ENCODE peak calls at places on chromosome 7, in eight cellular contexts. One of them, this sample, is unnamed.

GRCh38 chr7:140696679-140697446 is at the start of gene NDUFB2:
- DNase-seq in stomach: peak; percentile 62
- DNase-seq in LHCN-M2: peak; percentile 85
- DNase-seq in astrocyte of the hippocampus: peak; percentile 94
- DNase-seq in GM23248: peak; percentile 90
- DNase-seq in CD8-positive, alpha-beta T cell: peak; percentile 46
- DNase-seq in activated CD8-positive, alpha-beta memory T cell treated with anti-CD3 and anti-CD28 coated beads, Interleukin-2, amount 50 U/mL, for 4 hours: peak; percentile 74
- DNase-seq in activated effector memory CD4-positive, alpha-beta T cell treated with Interleukin-2 at 50 U/mL for 16 hours: no peak
- DNase-seq in this sample: peak; percentile 47

GRCh38 chr7:45973725-45974532 is 52.9 kb upstream of the IGFBP3 start:
- DNase-seq in stomach: no peak
- DNase-seq in LHCN-M2: peak; percentile 49
- DNase-seq in astrocyte of the hippocampus: peak; percentile 58
- DNase-seq in GM23248: no peak
- DNase-seq in CD8-positive, alpha-beta T cell: no peak
- DNase-seq in activated CD8-positive, alpha-beta memory T cell treated with anti-CD3 and anti-CD28 coated beads, Interleukin-2, amount 50 U/mL, for 4 hours: no peak
- DNase-seq in activated effector memory CD4-positive, alpha-beta T cell treated with Interleukin-2 at 50 U/mL for 16 hours: no peak
- DNase-seq in this sample: no peak

GRCh38 chr7:1458676-1459511 is at the start of gene MICALL2:
- DNase-seq in stomach: peak; percentile 87
- DNase-seq in LHCN-M2: peak; percentile 91
- DNase-seq in astrocyte of the hippocampus: peak; percentile 96
- DNase-seq in GM23248: peak; percentile 97
- DNase-seq in CD8-positive, alpha-beta T cell: no peak
- DNase-seq in activated CD8-positive, alpha-beta memory T cell treated with anti-CD3 and anti-CD28 coated beads, Interleukin-2, amount 50 U/mL, for 4 hours: peak; percentile 41
- DNase-seq in activated effector memory CD4-positive, alpha-beta T cell treated with Interleukin-2 at 50 U/mL for 16 hours: no peak
- DNase-seq in this sample: peak; percentile 68

GRCh38 chr7:50962962-50963374 is 180.3 kb upstream of the GRB10 start:
- DNase-seq in stomach: peak; percentile 78
- DNase-seq in LHCN-M2: peak; percentile 91
- DNase-seq in astrocyte of the hippocampus: peak; percentile 94
- DNase-seq in GM23248: peak; percentile 42
- DNase-seq in CD8-positive, alpha-beta T cell: no peak
- DNase-seq in activated CD8-positive, alpha-beta memory T cell treated with anti-CD3 and anti-CD28 coated beads, Interleukin-2, amount 50 U/mL, for 4 hours: no peak
- DNase-seq in activated effector memory CD4-positive, alpha-beta T cell treated with Interleukin-2 at 50 U/mL for 16 hours: no peak
- DNase-seq in this sample: no peak

GRCh38 chr7:66181329-66181728 is 23.8 kb upstream of the TPST1 start:
- DNase-seq in stomach: no peak
- DNase-seq in LHCN-M2: no peak
- DNase-seq in astrocyte of the hippocampus: no peak
- DNase-seq in GM23248: no peak
- DNase-seq in CD8-positive, alpha-beta T cell: no peak
- DNase-seq in activated CD8-positive, alpha-beta memory T cell treated with anti-CD3 and anti-CD28 coated beads, Interleukin-2, amount 50 U/mL, for 4 hours: no peak
- DNase-seq in activated effector memory CD4-positive, alpha-beta T cell treated with Interleukin-2 at 50 U/mL for 16 hours: no peak
- DNase-seq in this sample: no peak

GRCh38 chr7:50475340-50475739 is 25.2 kb upstream of the FIGNL1 start:
- DNase-seq in stomach: no peak
- DNase-seq in LHCN-M2: no peak
- DNase-seq in astrocyte of the hippocampus: no peak
- DNase-seq in GM23248: no peak
- DNase-seq in CD8-positive, alpha-beta T cell: no peak
- DNase-seq in activated CD8-positive, alpha-beta memory T cell treated with anti-CD3 and anti-CD28 coated beads, Interleukin-2, amount 50 U/mL, for 4 hours: no peak
- DNase-seq in activated effector memory CD4-positive, alpha-beta T cell treated with Interleukin-2 at 50 U/mL for 16 hours: no peak
- DNase-seq in this sample: no peak

GRCh38 chr7:96823274-96823673 is 113.6 kb upstream of the SEM1 start:
- DNase-seq in stomach: no peak
- DNase-seq in LHCN-M2: peak; percentile 75
- DNase-seq in astrocyte of the hippocampus: peak; percentile 59
- DNase-seq in GM23248: peak; percentile 75
- DNase-seq in CD8-positive, alpha-beta T cell: no peak
- DNase-seq in activated CD8-positive, alpha-beta memory T cell treated with anti-CD3 and anti-CD28 coated beads, Interleukin-2, amount 50 U/mL, for 4 hours: no peak
- DNase-seq in activated effector memory CD4-positive, alpha-beta T cell treated with Interleukin-2 at 50 U/mL for 16 hours: no peak
- DNase-seq in this sample: no peak

GRCh38 chr7:145817687-145818086 is 298.9 kb upstream of the CNTNAP2 start:
- DNase-seq in stomach: no peak
- DNase-seq in LHCN-M2: no peak
- DNase-seq in astrocyte of the hippocampus: no peak
- DNase-seq in GM23248: no peak
- DNase-seq in CD8-positive, alpha-beta T cell: no peak
- DNase-seq in activated CD8-positive, alpha-beta memory T cell treated with anti-CD3 and anti-CD28 coated beads, Interleukin-2, amount 50 U/mL, for 4 hours: no peak
- DNase-seq in activated effector memory CD4-positive, alpha-beta T cell treated with Interleukin-2 at 50 U/mL for 16 hours: no peak
- DNase-seq in this sample: no peak

GRCh38 chr7:17948503-17949238 is 8.4 kb upstream of the SNX13 start:
- DNase-seq in stomach: no peak
- DNase-seq in LHCN-M2: peak; percentile 43
- DNase-seq in astrocyte of the hippocampus: no peak
- DNase-seq in GM23248: peak; percentile 37
- DNase-seq in CD8-positive, alpha-beta T cell: no peak
- DNase-seq in activated CD8-positive, alpha-beta memory T cell treated with anti-CD3 and anti-CD28 coated beads, Interleukin-2, amount 50 U/mL, for 4 hours: no peak
- DNase-seq in activated effector memory CD4-positive, alpha-beta T cell treated with Interleukin-2 at 50 U/mL for 16 hours: no peak
- DNase-seq in this sample: no peak

GRCh38 chr7:134290286-134290685 is 26.4 kb downstream of the SLC35B4 start:
- DNase-seq in stomach: no peak
- DNase-seq in LHCN-M2: peak; percentile 72
- DNase-seq in astrocyte of the hippocampus: peak; percentile 9
- DNase-seq in GM23248: peak; percentile 80
- DNase-seq in CD8-positive, alpha-beta T cell: no peak
- DNase-seq in activated CD8-positive, alpha-beta memory T cell treated with anti-CD3 and anti-CD28 coated beads, Interleukin-2, amount 50 U/mL, for 4 hours: no peak
- DNase-seq in activated effector memory CD4-positive, alpha-beta T cell treated with Interleukin-2 at 50 U/mL for 16 hours: no peak
- DNase-seq in this sample: no peak

GRCh38 chr7:116525298-116525912 is 569 bp downstream of the CAV1 start:
- DNase-seq in stomach: peak; percentile 41
- DNase-seq in LHCN-M2: no peak
- DNase-seq in astrocyte of the hippocampus: peak; percentile 59
- DNase-seq in GM23248: peak; percentile 52
- DNase-seq in CD8-positive, alpha-beta T cell: peak; percentile 11
- DNase-seq in activated CD8-positive, alpha-beta memory T cell treated with anti-CD3 and anti-CD28 coated beads, Interleukin-2, amount 50 U/mL, for 4 hours: peak; percentile 23
- DNase-seq in activated effector memory CD4-positive, alpha-beta T cell treated with Interleukin-2 at 50 U/mL for 16 hours: no peak
- DNase-seq in this sample: peak; percentile 22

GRCh38 chr7:142496545-142496991 is 238.7 kb upstream of the PRSS58 start:
- DNase-seq in stomach: no peak
- DNase-seq in LHCN-M2: peak; percentile 64
- DNase-seq in astrocyte of the hippocampus: peak; percentile 58
- DNase-seq in GM23248: peak; percentile 51
- DNase-seq in CD8-positive, alpha-beta T cell: no peak
- DNase-seq in activated CD8-positive, alpha-beta memory T cell treated with anti-CD3 and anti-CD28 coated beads, Interleukin-2, amount 50 U/mL, for 4 hours: no peak
- DNase-seq in activated effector memory CD4-positive, alpha-beta T cell treated with Interleukin-2 at 50 U/mL for 16 hours: no peak
- DNase-seq in this sample: no peak

GRCh38 chr7:132464740-132465139 is 111.5 kb downstream of the PLXNA4 start:
- DNase-seq in stomach: no peak
- DNase-seq in LHCN-M2: no peak
- DNase-seq in astrocyte of the hippocampus: peak; percentile 85
- DNase-seq in GM23248: peak; percentile 17
- DNase-seq in CD8-positive, alpha-beta T cell: no peak
- DNase-seq in activated CD8-positive, alpha-beta memory T cell treated with anti-CD3 and anti-CD28 coated beads, Interleukin-2, amount 50 U/mL, for 4 hours: no peak
- DNase-seq in activated effector memory CD4-positive, alpha-beta T cell treated with Interleukin-2 at 50 U/mL for 16 hours: no peak
- DNase-seq in this sample: no peak

GRCh38 chr7:84106291-84106690 is 88.3 kb downstream of the SEMA3A start:
- DNase-seq in stomach: no peak
- DNase-seq in LHCN-M2: no peak
- DNase-seq in astrocyte of the hippocampus: no peak
- DNase-seq in GM23248: no peak
- DNase-seq in CD8-positive, alpha-beta T cell: no peak
- DNase-seq in activated CD8-positive, alpha-beta memory T cell treated with anti-CD3 and anti-CD28 coated beads, Interleukin-2, amount 50 U/mL, for 4 hours: no peak
- DNase-seq in activated effector memory CD4-positive, alpha-beta T cell treated with Interleukin-2 at 50 U/mL for 16 hours: no peak
- DNase-seq in this sample: no peak

GRCh38 chr7:26153823-26154783 is 2.1 kb downstream of the NFE2L3 start:
- DNase-seq in stomach: peak; percentile 77
- DNase-seq in LHCN-M2: no peak
- DNase-seq in astrocyte of the hippocampus: peak; percentile 58
- DNase-seq in GM23248: no peak
- DNase-seq in CD8-positive, alpha-beta T cell: no peak
- DNase-seq in activated CD8-positive, alpha-beta memory T cell treated with anti-CD3 and anti-CD28 coated beads, Interleukin-2, amount 50 U/mL, for 4 hours: no peak
- DNase-seq in activated effector memory CD4-positive, alpha-beta T cell treated with Interleukin-2 at 50 U/mL for 16 hours: no peak
- DNase-seq in this sample: peak; percentile 25

GRCh38 chr7:66182920-66183319 is 22.2 kb upstream of the TPST1 start:
- DNase-seq in stomach: no peak
- DNase-seq in LHCN-M2: no peak
- DNase-seq in astrocyte of the hippocampus: no peak
- DNase-seq in GM23248: no peak
- DNase-seq in CD8-positive, alpha-beta T cell: no peak
- DNase-seq in activated CD8-positive, alpha-beta memory T cell treated with anti-CD3 and anti-CD28 coated beads, Interleukin-2, amount 50 U/mL, for 4 hours: no peak
- DNase-seq in activated effector memory CD4-positive, alpha-beta T cell treated with Interleukin-2 at 50 U/mL for 16 hours: no peak
- DNase-seq in this sample: no peak

GRCh38 chr7:45178241-45179225 is 20.9 kb downstream of the RAMP3 start:
- DNase-seq in stomach: no peak
- DNase-seq in LHCN-M2: no peak
- DNase-seq in astrocyte of the hippocampus: no peak
- DNase-seq in GM23248: peak; percentile 17
- DNase-seq in CD8-positive, alpha-beta T cell: no peak
- DNase-seq in activated CD8-positive, alpha-beta memory T cell treated with anti-CD3 and anti-CD28 coated beads, Interleukin-2, amount 50 U/mL, for 4 hours: no peak
- DNase-seq in activated effector memory CD4-positive, alpha-beta T cell treated with Interleukin-2 at 50 U/mL for 16 hours: no peak
- DNase-seq in this sample: no peak

GRCh38 chr7:101784275-101785127 is 32.9 kb upstream of the CUX1 start:
- DNase-seq in stomach: no peak
- DNase-seq in LHCN-M2: peak; percentile 33
- DNase-seq in astrocyte of the hippocampus: no peak
- DNase-seq in GM23248: peak; percentile 54
- DNase-seq in CD8-positive, alpha-beta T cell: no peak
- DNase-seq in activated CD8-positive, alpha-beta memory T cell treated with anti-CD3 and anti-CD28 coated beads, Interleukin-2, amount 50 U/mL, for 4 hours: no peak
- DNase-seq in activated effector memory CD4-positive, alpha-beta T cell treated with Interleukin-2 at 50 U/mL for 16 hours: no peak
- DNase-seq in this sample: no peak

GRCh38 chr7:18890885-18891621 is 226.4 kb downstream of the TWIST1 start:
- DNase-seq in stomach: no peak
- DNase-seq in LHCN-M2: no peak
- DNase-seq in astrocyte of the hippocampus: no peak
- DNase-seq in GM23248: no peak
- DNase-seq in CD8-positive, alpha-beta T cell: no peak
- DNase-seq in activated CD8-positive, alpha-beta memory T cell treated with anti-CD3 and anti-CD28 coated beads, Interleukin-2, amount 50 U/mL, for 4 hours: no peak
- DNase-seq in activated effector memory CD4-positive, alpha-beta T cell treated with Interleukin-2 at 50 U/mL for 16 hours: no peak
- DNase-seq in this sample: no peak

GRCh38 chr7:73768661-73769480 is 1.2 kb downstream of the CLDN3 start:
- DNase-seq in stomach: no peak
- DNase-seq in LHCN-M2: no peak
- DNase-seq in astrocyte of the hippocampus: no peak
- DNase-seq in GM23248: peak; percentile 7
- DNase-seq in CD8-positive, alpha-beta T cell: no peak
- DNase-seq in activated CD8-positive, alpha-beta memory T cell treated with anti-CD3 and anti-CD28 coated beads, Interleukin-2, amount 50 U/mL, for 4 hours: no peak
- DNase-seq in activated effector memory CD4-positive, alpha-beta T cell treated with Interleukin-2 at 50 U/mL for 16 hours: no peak
- DNase-seq in this sample: no peak

GRCh38 chr7:132275384-132275783 is 300.9 kb downstream of the PLXNA4 start:
- DNase-seq in stomach: no peak
- DNase-seq in LHCN-M2: no peak
- DNase-seq in astrocyte of the hippocampus: no peak
- DNase-seq in GM23248: no peak
- DNase-seq in CD8-positive, alpha-beta T cell: no peak
- DNase-seq in activated CD8-positive, alpha-beta memory T cell treated with anti-CD3 and anti-CD28 coated beads, Interleukin-2, amount 50 U/mL, for 4 hours: no peak
- DNase-seq in activated effector memory CD4-positive, alpha-beta T cell treated with Interleukin-2 at 50 U/mL for 16 hours: no peak
- DNase-seq in this sample: no peak

GRCh38 chr7:108308913-108309312 is 147.3 kb downstream of the NRCAM start:
- DNase-seq in stomach: no peak
- DNase-seq in LHCN-M2: peak; percentile 98
- DNase-seq in astrocyte of the hippocampus: peak; percentile 90
- DNase-seq in GM23248: peak; percentile 76
- DNase-seq in CD8-positive, alpha-beta T cell: no peak
- DNase-seq in activated CD8-positive, alpha-beta memory T cell treated with anti-CD3 and anti-CD28 coated beads, Interleukin-2, amount 50 U/mL, for 4 hours: no peak
- DNase-seq in activated effector memory CD4-positive, alpha-beta T cell treated with Interleukin-2 at 50 U/mL for 16 hours: no peak
- DNase-seq in this sample: no peak

GRCh38 chr7:128155100-128155763 is 85.8 kb upstream of the LEP start:
- DNase-seq in stomach: no peak
- DNase-seq in LHCN-M2: no peak
- DNase-seq in astrocyte of the hippocampus: no peak
- DNase-seq in GM23248: peak; percentile 26
- DNase-seq in CD8-positive, alpha-beta T cell: no peak
- DNase-seq in activated CD8-positive, alpha-beta memory T cell treated with anti-CD3 and anti-CD28 coated beads, Interleukin-2, amount 50 U/mL, for 4 hours: no peak
- DNase-seq in activated effector memory CD4-positive, alpha-beta T cell treated with Interleukin-2 at 50 U/mL for 16 hours: no peak
- DNase-seq in this sample: no peak

GRCh38 chr7:75531359-75531821 is 39.3 kb downstream of the SPDYE5 start:
- DNase-seq in stomach: no peak
- DNase-seq in LHCN-M2: peak; percentile 60
- DNase-seq in astrocyte of the hippocampus: peak; percentile 19
- DNase-seq in GM23248: peak; percentile 12
- DNase-seq in CD8-positive, alpha-beta T cell: no peak
- DNase-seq in activated CD8-positive, alpha-beta memory T cell treated with anti-CD3 and anti-CD28 coated beads, Interleukin-2, amount 50 U/mL, for 4 hours: no peak
- DNase-seq in activated effector memory CD4-positive, alpha-beta T cell treated with Interleukin-2 at 50 U/mL for 16 hours: no peak
- DNase-seq in this sample: no peak

GRCh38 chr7:66739953-66740301 is 606 bp upstream of the RABGEF1 start:
- DNase-seq in stomach: no peak
- DNase-seq in LHCN-M2: no peak
- DNase-seq in astrocyte of the hippocampus: no peak
- DNase-seq in GM23248: peak; percentile 32
- DNase-seq in CD8-positive, alpha-beta T cell: no peak
- DNase-seq in activated CD8-positive, alpha-beta memory T cell treated with anti-CD3 and anti-CD28 coated beads, Interleukin-2, amount 50 U/mL, for 4 hours: no peak
- DNase-seq in activated effector memory CD4-positive, alpha-beta T cell treated with Interleukin-2 at 50 U/mL for 16 hours: no peak
- DNase-seq in this sample: no peak

GRCh38 chr7:157769870-157770213 is 433.0 kb downstream of the DNAJB6 start:
- DNase-seq in stomach: no peak
- DNase-seq in LHCN-M2: no peak
- DNase-seq in astrocyte of the hippocampus: no peak
- DNase-seq in GM23248: no peak
- DNase-seq in CD8-positive, alpha-beta T cell: no peak
- DNase-seq in activated CD8-positive, alpha-beta memory T cell treated with anti-CD3 and anti-CD28 coated beads, Interleukin-2, amount 50 U/mL, for 4 hours: no peak
- DNase-seq in activated effector memory CD4-positive, alpha-beta T cell treated with Interleukin-2 at 50 U/mL for 16 hours: no peak
- DNase-seq in this sample: no peak

GRCh38 chr7:27198138-27198841 is 1.6 kb downstream of the HOXA13 start:
- DNase-seq in stomach: no peak
- DNase-seq in LHCN-M2: no peak
- DNase-seq in astrocyte of the hippocampus: no peak
- DNase-seq in GM23248: no peak
- DNase-seq in CD8-positive, alpha-beta T cell: no peak
- DNase-seq in activated CD8-positive, alpha-beta memory T cell treated with anti-CD3 and anti-CD28 coated beads, Interleukin-2, amount 50 U/mL, for 4 hours: no peak
- DNase-seq in activated effector memory CD4-positive, alpha-beta T cell treated with Interleukin-2 at 50 U/mL for 16 hours: no peak
- DNase-seq in this sample: no peak

GRCh38 chr7:135692055-135692454 is 29.7 kb downstream of the STMP1 start:
- DNase-seq in stomach: no peak
- DNase-seq in LHCN-M2: peak; percentile 44
- DNase-seq in astrocyte of the hippocampus: peak; percentile 52
- DNase-seq in GM23248: peak; percentile 57
- DNase-seq in CD8-positive, alpha-beta T cell: no peak
- DNase-seq in activated CD8-positive, alpha-beta memory T cell treated with anti-CD3 and anti-CD28 coated beads, Interleukin-2, amount 50 U/mL, for 4 hours: no peak
- DNase-seq in activated effector memory CD4-positive, alpha-beta T cell treated with Interleukin-2 at 50 U/mL for 16 hours: no peak
- DNase-seq in this sample: no peak

GRCh38 chr7:46685051-46685450 is 764.0 kb upstream of the IGFBP3 start:
- DNase-seq in stomach: no peak
- DNase-seq in LHCN-M2: no peak
- DNase-seq in astrocyte of the hippocampus: no peak
- DNase-seq in GM23248: no peak
- DNase-seq in CD8-positive, alpha-beta T cell: no peak
- DNase-seq in activated CD8-positive, alpha-beta memory T cell treated with anti-CD3 and anti-CD28 coated beads, Interleukin-2, amount 50 U/mL, for 4 hours: no peak
- DNase-seq in activated effector memory CD4-positive, alpha-beta T cell treated with Interleukin-2 at 50 U/mL for 16 hours: no peak
- DNase-seq in this sample: no peak

GRCh38 chr7:22731781-22732180 is 4.8 kb downstream of the IL6 start:
- DNase-seq in stomach: no peak
- DNase-seq in LHCN-M2: no peak
- DNase-seq in astrocyte of the hippocampus: no peak
- DNase-seq in GM23248: no peak
- DNase-seq in CD8-positive, alpha-beta T cell: no peak
- DNase-seq in activated CD8-positive, alpha-beta memory T cell treated with anti-CD3 and anti-CD28 coated beads, Interleukin-2, amount 50 U/mL, for 4 hours: no peak
- DNase-seq in activated effector memory CD4-positive, alpha-beta T cell treated with Interleukin-2 at 50 U/mL for 16 hours: no peak
- DNase-seq in this sample: no peak

GRCh38 chr7:46859963-46860475 is 721.9 kb downstream of the TNS3 start:
- DNase-seq in stomach: no peak
- DNase-seq in LHCN-M2: peak; percentile 97
- DNase-seq in astrocyte of the hippocampus: no peak
- DNase-seq in GM23248: peak; percentile 92
- DNase-seq in CD8-positive, alpha-beta T cell: no peak
- DNase-seq in activated CD8-positive, alpha-beta memory T cell treated with anti-CD3 and anti-CD28 coated beads, Interleukin-2, amount 50 U/mL, for 4 hours: no peak
- DNase-seq in activated effector memory CD4-positive, alpha-beta T cell treated with Interleukin-2 at 50 U/mL for 16 hours: no peak
- DNase-seq in this sample: no peak

This sample was measured in tibial nerve.